ENCODE peak calls at places on chromosomes 4 and X, in seven cellular contexts. P is progenitor cell of endocrine pancreas, L is omental fat pad, W is B cell, D is neural progenitor cell, F is left ventricle myocardium inferior, Z is choroid plexus epithelial cell. R is an unnamed sample.

GRCh38 chr4:110449947-110450346 is 26.0 kb upstream of the ENPEP start:
- DNase-seq in P (no peak), L (no peak), W (no peak), D (no peak), F (no peak), Z (no peak), R (no peak)

GRCh38 chrX:66164470-66164869 is 423 bp downstream of the HEPH start:
- DNase-seq in P (no peak), L (no peak), W (no peak), D (peak), F (no peak), Z (no peak), R (peak)

GRCh38 chr4:55609393-55609821 is 17.4 kb upstream of the PDCL2 start:
- DNase-seq in P (no peak), L (no peak), W (no peak), D (peak), F (no peak), Z (peak), R (peak)

GRCh38 chrX:118520206-118520857 is 24.7 kb downstream of the DOCK11 start:
- DNase-seq in P (no peak), L (no peak), W (no peak), D (no peak), F (no peak), Z (peak), R (peak)

GRCh38 chr4:93827272-93827947 is 1.1 kb upstream of the ATOH1 start:
- DNase-seq in P (no peak), L (no peak), W (no peak), D (peak), F (no peak), Z (no peak), R (no peak)

GRCh38 chrX:1679238-1679637 is 64.4 kb downstream of the ASMT start:
- DNase-seq in P (no peak), L (no peak), W (no peak), D (no peak), F (no peak), Z (peak), R (no peak)

GRCh38 chr4:181822005-181822375 is 421.2 kb upstream of the TENM3 start:
- DNase-seq in P (no peak), L (no peak), W (no peak), D (no peak), F (no peak), Z (peak), R (peak)

GRCh38 chrX:7170903-7171302 is 22.9 kb upstream of the PUDP start:
- DNase-seq in P (no peak), L (peak), W (peak), D (no peak), F (no peak), Z (peak), R (no peak)

GRCh38 chrX:70168238-70169188 is 8.8 kb upstream of the DGAT2L6 start:
- DNase-seq in P (no peak), L (no peak), W (no peak), D (peak), F (no peak), Z (peak), R (peak)

GRCh38 chr4:188218392-188218791 is 79.2 kb downstream of the TRIML1 start:
- DNase-seq in P (no peak), L (no peak), W (no peak), D (peak), F (no peak), Z (no peak), R (no peak)
- TF ChIP-seq CTCF in P (no peak), L (no peak), W (no peak), D (no peak), F (no peak), Z (no peak), R (no peak)

DNA sequence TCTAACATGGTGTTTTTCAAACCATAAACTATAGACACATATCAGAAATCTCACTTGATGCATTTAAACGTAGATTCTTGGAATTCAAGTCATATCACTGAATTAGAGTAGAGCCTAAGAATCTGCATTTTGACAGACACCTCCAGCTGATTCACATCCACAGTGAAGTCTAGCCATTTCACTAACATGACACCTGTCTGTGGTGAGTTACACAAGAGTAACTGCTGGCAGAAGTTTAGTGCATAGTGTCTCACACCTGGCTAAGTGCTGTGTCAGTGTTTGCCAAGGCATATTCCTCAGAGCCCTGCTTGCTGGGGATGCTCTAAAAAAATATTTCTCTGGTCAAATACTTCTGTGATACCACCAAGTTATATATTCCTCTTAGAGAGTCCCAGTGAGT is 237.5 kb upstream of the DIAPH2 start:
- DNase-seq in P (no peak), L (no peak), W (no peak), D (no peak), F (no peak), Z (no peak), R (no peak)
- TF ChIP-seq CTCF in P (no peak), L (no peak), W (no peak), D (no peak), F (no peak), Z (no peak), R (no peak)

DNA sequence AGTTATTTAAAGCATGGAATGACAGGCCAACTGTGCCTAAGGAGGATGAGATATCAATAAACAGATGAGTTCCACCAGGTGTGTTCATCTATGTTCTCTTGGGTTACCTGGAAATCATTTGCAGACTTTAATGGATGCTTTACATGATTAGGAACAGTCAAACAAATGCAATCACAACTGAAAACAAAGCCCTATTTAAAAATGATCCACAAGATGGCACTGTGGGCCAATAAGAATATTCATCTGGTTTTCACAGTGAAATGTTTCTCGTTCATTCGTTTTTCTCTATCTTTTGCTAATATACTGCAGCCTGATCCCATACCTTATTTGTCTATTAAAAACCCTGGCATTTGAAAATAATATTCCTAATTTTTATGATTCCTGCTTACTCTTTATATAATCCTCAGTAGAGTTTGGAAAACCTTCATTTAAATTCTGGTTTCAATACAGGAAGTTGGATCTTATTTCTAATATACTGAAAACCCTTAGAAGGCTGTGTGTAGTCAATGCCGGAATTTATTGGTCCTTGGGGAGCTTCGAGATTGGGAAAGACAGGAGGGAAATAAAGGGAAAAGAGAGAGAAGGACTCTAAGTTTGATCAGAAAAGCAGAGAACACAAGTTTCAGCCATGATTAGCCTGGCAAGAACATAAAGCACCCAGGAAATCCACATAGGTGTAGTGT is 63.7 kb upstream of the TAPT1 start:
- DNase-seq in P (no peak), L (no peak), W (peak), D (peak), F (no peak), Z (peak), R (peak)
- TF ChIP-seq CTCF in P (peak), L (peak), W (peak), D (peak), F (peak), Z (peak), R (peak)

DNA sequence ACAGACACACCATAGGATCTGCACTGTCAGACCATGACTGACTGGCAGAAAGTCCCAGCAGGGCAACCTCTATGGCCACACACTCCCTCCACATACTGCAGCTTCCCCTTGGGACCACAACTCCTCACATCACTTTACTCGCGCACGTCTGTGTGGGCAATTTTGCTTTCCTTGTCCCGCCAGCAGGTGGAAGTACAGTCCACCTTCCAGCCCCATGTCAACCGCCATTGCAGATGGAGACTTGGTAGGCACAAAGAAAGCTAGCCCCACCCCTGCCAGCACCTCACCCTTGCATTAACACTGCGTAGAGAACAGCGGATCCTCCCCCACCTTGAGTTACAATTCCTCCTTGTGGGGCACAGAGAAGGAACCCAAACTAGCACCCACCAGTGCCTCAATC is 74.4 kb upstream of the NAP1L2 start:
- DNase-seq in P (no peak), L (no peak), W (no peak), D (peak), F (no peak), Z (no peak), R (no peak)
- TF ChIP-seq CTCF in P (peak), L (no peak), W (no peak), D (peak), F (no peak), Z (no peak), R (no peak)

GRCh38 chr4:187929024-187929423 is 66.5 kb upstream of the ZFP42 start:
- DNase-seq in P (no peak), L (no peak), W (no peak), D (peak), F (no peak), Z (no peak), R (no peak)
- TF ChIP-seq CTCF in P (peak), L (no peak), W (no peak), D (peak), F (no peak), Z (no peak), R (no peak)

DNA sequence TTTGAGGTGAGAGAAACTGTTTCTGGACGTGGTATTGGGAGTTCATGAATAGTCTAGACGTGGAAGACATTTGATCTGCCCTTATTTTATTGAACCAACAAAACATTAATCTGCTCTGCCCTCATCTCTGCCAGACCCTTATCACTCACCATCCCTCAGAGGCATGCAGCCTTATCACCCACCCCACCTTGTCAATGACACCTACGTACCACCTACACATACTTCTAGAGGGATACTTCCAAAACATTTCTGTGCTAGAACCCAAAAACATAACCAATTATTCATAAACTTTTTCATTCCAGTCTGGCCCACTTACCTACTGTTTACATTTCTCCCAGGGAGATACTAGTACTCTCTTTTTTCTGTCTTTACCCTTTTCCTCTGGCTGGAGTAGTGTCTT is 105.2 kb downstream of the RS1 start:
- DNase-seq in P (no peak), L (no peak), W (no peak), D (no peak), F (no peak), Z (no peak), R (no peak)
- TF ChIP-seq CTCF in P (no peak), L (no peak), W (no peak), D (no peak), F (no peak), Z (no peak), R (no peak)

GRCh38 chrX:91414710-91415109 is 19.9 kb upstream of the PABPC5 start:
- DNase-seq in P (no peak), L (no peak), W (no peak), D (peak), F (no peak), Z (no peak), R (no peak)
- TF ChIP-seq CTCF in P (peak), L (no peak), W (no peak), D (peak), F (peak), Z (peak), R (peak)

DNA sequence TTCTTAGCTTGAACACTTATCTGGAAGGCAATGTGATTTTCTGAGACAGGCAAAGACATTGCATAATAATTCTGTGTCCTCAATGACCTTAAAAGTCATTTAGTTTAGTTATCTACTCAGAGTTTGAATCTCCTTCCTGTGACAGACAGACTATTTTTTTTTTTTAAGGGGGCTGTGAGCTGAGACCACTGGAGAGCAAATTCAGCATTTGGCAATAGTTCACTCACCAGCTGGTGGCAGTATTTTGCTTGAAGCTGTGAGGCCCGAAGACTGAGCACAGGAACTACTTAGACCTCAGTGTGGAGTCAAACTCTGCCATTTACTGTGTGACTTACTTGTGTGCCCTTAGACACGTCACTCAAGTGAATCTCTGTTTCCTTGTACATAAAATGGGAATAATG is 22.9 kb upstream of the CPE start:
- DNase-seq in P (no peak), L (no peak), W (no peak), D (peak), F (no peak), Z (peak), R (peak)
- TF ChIP-seq CTCF in P (peak), L (no peak), W (no peak), D (peak), F (peak), Z (peak), R (peak)

GRCh38 chr4:157291071-157291470 is 70.5 kb downstream of the GRIA2 start:
- DNase-seq in P (no peak), L (no peak), W (no peak), D (peak), F (no peak), Z (peak), R (no peak)
- TF ChIP-seq CTCF in P (no peak), L (no peak), W (no peak), D (peak), F (no peak), Z (peak), R (no peak)